ENCODE peak calls at places on chromosome 21, in four cellular contexts. T is testis, J is GM23248, E is fibroblast of lung. Z is an unnamed sample.

GRCh38 chr21:26756491-26757159 is 88.6 kb downstream of the ADAMTS1 start:
- DNase-seq in J (peak; percentile 75), T (no peak), E (no peak), Z (peak; percentile 68)

GRCh38 chr21:29555601-29556000 is 256.9 kb downstream of the BACH1 start:
- DNase-seq in J (no peak), T (no peak), E (no peak), Z (no peak)

GRCh38 chr21:15293251-15293650 is 228.5 kb upstream of the NRIP1 start:
- DNase-seq in E (peak; percentile 86), T (no peak), J (peak; percentile 87), Z (peak; percentile 91)

GRCh38 chr21:16028163-16028562 is 298.4 kb downstream of the USP25 start:
- DNase-seq in E (no peak), J (no peak), T (no peak), Z (no peak)

GRCh38 chr21:23887709-23888303 is 1719.5 kb downstream of the MRPL39 start:
- DNase-seq in T (no peak), J (no peak), E (no peak), Z (no peak)

GRCh38 chr21:33980276-33980916 is 64.8 kb upstream of the ATP5PO start:
- DNase-seq in E (no peak), J (no peak), T (no peak), Z (no peak)

GRCh38 chr21:17387030-17387617 is 125.7 kb upstream of the CXADR start:
- DNase-seq in E (peak; percentile 79), T (peak; percentile 76), J (peak; percentile 68), Z (peak; percentile 84)

GRCh38 chr21:26835027-26835713 is 10.0 kb downstream of the ADAMTS1 start:
- DNase-seq in T (no peak), J (peak; percentile 81), E (peak; percentile 88), Z (peak; percentile 72)

GRCh38 chr21:27076035-27076434 is 109.1 kb upstream of the ADAMTS5 start:
- DNase-seq in T (no peak), E (no peak), J (peak; percentile 8), Z (no peak)

GRCh38 chr21:16070207-16070651 is 340.4 kb downstream of the USP25 start:
- DNase-seq in T (no peak), J (peak; percentile 55), E (no peak), Z (no peak)

GRCh38 chr21:19463966-19464365 is 1060.4 kb upstream of the TMPRSS15 start:
- DNase-seq in J (no peak), E (no peak), T (no peak), Z (no peak)

GRCh38 chr21:19507682-19508260 is 1104.2 kb upstream of the TMPRSS15 start:
- DNase-seq in J (no peak), T (no peak), E (no peak), Z (peak; percentile 55)

GRCh38 chr21:15159382-15160020 is 94.7 kb upstream of the NRIP1 start:
- DNase-seq in J (peak; percentile 0), T (no peak), E (no peak), Z (no peak)

GRCh38 chr21:22120616-22121266 is 1122.5 kb downstream of the NCAM2 start:
- DNase-seq in E (peak; percentile 12), J (peak; percentile 10), T (peak; percentile 36), Z (peak; percentile 64)

GRCh38 chr21:17513214-17514123 is 626 bp downstream of the CXADR start:
- DNase-seq in T (peak; percentile 48), E (peak; percentile 29), J (peak; percentile 42), Z (peak; percentile 27)

GRCh38 chr21:15061284-15061683 is 3.5 kb downstream of the NRIP1 start:
- DNase-seq in E (no peak), J (no peak), T (no peak), Z (no peak)

GRCh38 chr21:36260802-36261201 is 59.2 kb upstream of the MORC3 start:
- DNase-seq in T (no peak), J (no peak), E (no peak), Z (no peak)
- H3K4me1 ChIP-seq in T (no peaks in the 10 kb centered on the region), J (no peaks in the 10 kb centered on the region), E (no peaks in the 10 kb centered on the region), Z (peaks cover 29% of the 10 kb centered on the region)

GRCh38 chr21:45454081-45454923 is 49.3 kb downstream of the COL18A1 start:
- DNase-seq in E (peak; percentile 46), T (no peak), J (peak; percentile 38), Z (no peak)
- H3K36me3 ChIP-seq in E (no peaks in the 10 kb centered on the region), T (no peaks in the 10 kb centered on the region), J (no peaks in the 10 kb centered on the region), Z (no peaks in the 10 kb centered on the region)

GRCh38 chr21:40047211-40047610 is 180.0 kb downstream of the PCP4 start:
- DNase-seq in J (no peak), E (no peak), T (no peak), Z (no peak)
- H3K4me1 ChIP-seq in J (no peaks in the 10 kb centered on the region), E (no peaks in the 10 kb centered on the region), T (no peaks in the 10 kb centered on the region), Z (peaks cover 10% of the 10 kb centered on the region)

GRCh38 chr21:46394819-46395152 is 63.9 kb upstream of the DIP2A start:
- DNase-seq in E (no peak), J (no peak), T (peak; percentile 44), Z (peak; percentile 65)
- H3K36me3 ChIP-seq in E (peaks cover 23% of the 10 kb centered on the region), J (peaks cover under 1% of the 10 kb centered on the region), T (no peaks in the 10 kb centered on the region), Z (peaks cover 15% of the 10 kb centered on the region)

DNA sequence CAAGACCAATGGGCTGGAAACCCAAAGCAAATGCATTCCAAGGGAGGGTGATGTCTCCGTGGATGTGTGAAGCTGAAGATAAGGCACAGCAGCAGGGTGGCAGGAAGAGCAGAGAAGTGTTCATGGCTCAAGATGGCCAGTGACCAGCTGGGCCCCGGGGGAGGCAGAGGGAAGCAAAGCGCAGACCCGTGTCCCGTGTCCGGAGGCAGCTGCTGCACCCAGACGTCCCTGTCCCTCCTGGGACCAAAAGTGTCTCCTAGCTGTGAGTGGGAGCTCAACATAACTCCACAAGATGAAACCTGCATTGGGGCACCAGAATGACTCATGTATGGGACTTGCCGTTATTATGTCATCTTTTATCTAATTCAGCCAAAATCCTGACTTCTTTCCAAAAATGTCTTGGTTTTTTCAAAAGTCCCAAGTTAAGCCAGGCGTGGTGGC is 118.2 kb downstream of the RIPK4 start:
- DNase-seq in T (no peak), J (peak; percentile 84), E (peak; percentile 15), Z (no peak)
- H3K4me1 ChIP-seq in T (peaks cover under 1% of the 10 kb centered on the region), J (peaks cover 28% of the 10 kb centered on the region), E (peaks cover 8% of the 10 kb centered on the region), Z (peaks cover 2% of the 10 kb centered on the region)

GRCh38 chr21:34996304-34997081 is 52.6 kb downstream of the RUNX1 start:
- DNase-seq in J (peak; percentile 86), T (peak; percentile 37), E (peak; percentile 71), Z (no peak)

GRCh38 chr21:34994646-34995631 is 54.2 kb downstream of the RUNX1 start:
- DNase-seq in J (peak; percentile 70), E (no peak), T (no peak), Z (no peak)

GRCh38 chr21:34997295-34997694 is 51.8 kb downstream of the RUNX1 start:
- DNase-seq in T (no peak), J (peak; percentile 14), E (no peak), Z (no peak)

GRCh38 chr21:34992736-34993135 is 56.4 kb downstream of the RUNX1 start:
- DNase-seq in J (peak; percentile 81), T (no peak), E (peak; percentile 77), Z (no peak)

DNA sequence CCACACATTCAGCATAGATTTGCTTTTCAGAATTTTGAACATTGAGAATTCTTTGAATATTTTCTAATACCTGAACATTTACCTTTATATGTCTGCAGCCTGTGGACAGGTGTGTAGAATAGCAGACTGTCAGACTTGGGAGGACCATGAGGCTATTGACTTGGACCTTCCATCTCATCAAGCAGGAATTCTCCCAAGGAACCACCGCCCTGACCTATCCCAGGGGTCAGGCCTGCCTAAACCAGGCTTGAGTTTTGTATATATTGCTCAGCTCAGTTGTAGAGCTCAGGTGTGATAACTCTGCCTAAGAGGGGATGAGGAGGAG is 53.2 kb downstream of the RUNX1 start:
- DNase-seq in T (no peak), J (no peak), E (no peak), Z (no peak)
- H3K36me3 ChIP-seq in T (no peaks in the 10 kb centered on the region), J (no peaks in the 10 kb centered on the region), E (no peaks in the 10 kb centered on the region), Z (peaks cover 12% of the 10 kb centered on the region)

GRCh38 chr21:37462087-37462861 is 95.7 kb downstream of the DYRK1A start:
- DNase-seq in E (no peak), J (no peak), T (no peak), Z (no peak)
- H3K4me1 ChIP-seq in E (peaks cover 11% of the 10 kb centered on the region), J (peaks cover 45% of the 10 kb centered on the region), T (peaks cover 17% of the 10 kb centered on the region), Z (peaks cover 17% of the 10 kb centered on the region)

GRCh38 chr21:44019568-44019958 is 7.5 kb downstream of the TRAPPC10 start:
- DNase-seq in T (no peak), J (no peak), E (no peak), Z (no peak)
- H3K36me3 ChIP-seq in T (no peaks in the 10 kb centered on the region), J (no peaks in the 10 kb centered on the region), E (no peaks in the 10 kb centered on the region), Z (peaks cover 2% of the 10 kb centered on the region)

DNA sequence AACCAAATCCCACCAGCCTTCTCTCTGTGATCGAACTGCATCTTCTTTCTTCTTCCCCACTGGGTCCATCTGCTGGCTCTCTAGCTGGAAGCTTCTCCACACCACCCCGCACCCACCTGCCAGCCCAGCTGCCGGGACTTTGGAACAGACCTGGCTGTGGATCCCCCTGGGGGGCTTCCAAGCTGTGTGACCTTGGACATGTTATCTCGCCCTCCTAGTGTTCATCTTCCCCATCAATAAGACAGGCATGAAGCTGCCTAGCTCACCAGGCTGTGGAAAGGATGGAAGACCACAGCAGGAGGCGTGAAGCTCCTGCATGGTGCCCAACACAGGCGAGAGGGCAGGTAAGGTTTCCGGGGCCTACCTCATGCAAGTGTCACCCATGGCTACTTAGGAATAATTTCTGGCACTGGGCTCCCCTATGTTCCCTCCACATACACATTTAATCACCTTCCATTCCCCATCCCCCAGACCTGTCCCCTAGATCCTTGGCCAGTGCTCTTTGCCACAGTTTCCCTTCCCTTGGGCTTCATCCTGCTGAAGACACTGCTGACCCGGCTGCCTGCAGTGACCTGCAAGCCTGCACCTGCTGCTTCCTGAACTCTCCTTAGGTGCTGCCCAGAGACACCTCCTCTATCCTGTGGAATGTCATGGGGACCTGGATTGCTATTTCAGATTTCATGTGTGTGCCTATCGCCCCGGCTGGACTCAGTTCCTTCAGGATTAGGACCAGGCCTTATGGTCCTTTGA is 13.2 kb upstream of the C2CD2 start:
- DNase-seq in T (peak; percentile 9), E (no peak), J (no peak), Z (no peak)
- H3K4me1 ChIP-seq in T (no peaks in the 10 kb centered on the region), E (no peaks in the 10 kb centered on the region), J (no peaks in the 10 kb centered on the region), Z (no peaks in the 10 kb centered on the region)

GRCh38 chr21:42426424-42426823 is 22.7 kb downstream of the UBASH3A start:
- DNase-seq in E (no peak), T (no peak), J (no peak), Z (no peak)
- H3K36me3 ChIP-seq in E (no peaks in the 10 kb centered on the region), T (no peaks in the 10 kb centered on the region), J (no peaks in the 10 kb centered on the region), Z (no peaks in the 10 kb centered on the region)

Z was measured in SJCRH30.